ENCODE peak calls at places on chromosomes 7 and 10, in four cellular contexts. One of them, this sample, is unnamed.

GRCh38 chr7:153886506-153887391 is 165.4 kb upstream of the DPP6 start:
- DNase-seq in NCI-H345: peak
- DNase-seq in NCI-H2029: no peak
- DNase-seq in amniotic stem cell: no peak
- DNase-seq in this sample: no peak

GRCh38 chr7:142956951-142957623 is 5.1 kb downstream of the KEL start:
- DNase-seq in NCI-H345: no peak
- DNase-seq in NCI-H2029: no peak
- DNase-seq in amniotic stem cell: no peak
- DNase-seq in this sample: no peak

GRCh38 chr10:125284875-125285597 is 124.7 kb upstream of the CTBP2 start:
- DNase-seq in NCI-H345: no peak
- DNase-seq in NCI-H2029: no peak
- DNase-seq in amniotic stem cell: no peak
- DNase-seq in this sample: no peak

GRCh38 chr10:100037758-100038315 is 28.1 kb upstream of the DNMBP start:
- DNase-seq in NCI-H345: no peak
- DNase-seq in NCI-H2029: no peak
- DNase-seq in amniotic stem cell: no peak
- DNase-seq in this sample: no peak

GRCh38 chr10:78664929-78665525 is 403.7 kb upstream of the ZMIZ1 start:
- DNase-seq in NCI-H345: no peak
- DNase-seq in NCI-H2029: no peak
- DNase-seq in amniotic stem cell: no peak
- DNase-seq in this sample: peak

GRCh38 chr7:5237286-5237685 is 45.5 kb upstream of the SLC29A4 start:
- DNase-seq in NCI-H345: no peak
- DNase-seq in NCI-H2029: no peak
- DNase-seq in amniotic stem cell: no peak
- DNase-seq in this sample: peak

GRCh38 chr7:15368653-15369052 is 193.2 kb downstream of the AGMO start:
- DNase-seq in NCI-H345: no peak
- DNase-seq in NCI-H2029: no peak
- DNase-seq in amniotic stem cell: no peak
- DNase-seq in this sample: no peak

GRCh38 chr10:76274933-76275332 is 843.5 kb downstream of the LRMDA start:
- DNase-seq in NCI-H345: no peak
- DNase-seq in NCI-H2029: no peak
- DNase-seq in amniotic stem cell: no peak
- DNase-seq in this sample: no peak

GRCh38 chr7:30062587-30062986 is 34.4 kb downstream of the PLEKHA8 start:
- DNase-seq in NCI-H345: peak
- DNase-seq in NCI-H2029: no peak
- DNase-seq in amniotic stem cell: no peak
- DNase-seq in this sample: no peak

GRCh38 chr7:7761340-7761973 is 43.0 kb upstream of the RPA3 start:
- DNase-seq in NCI-H345: no peak
- DNase-seq in NCI-H2029: peak
- DNase-seq in amniotic stem cell: peak
- DNase-seq in this sample: no peak